ENCODE peak calls at places on chromosomes 2 and 18, in four cellular contexts. C, L, O and V are unnamed samples.

GRCh38 chr2:236919209-236919608 is 166.5 kb upstream of the COPS8 start:
- DNase-seq in O (peak; percentile 62), C (no peak), L (no peak), V (no peak)

GRCh38 chr2:37156071-37156856 is 516 bp downstream of the EIF2AK2 start:
- DNase-seq in C (peak; percentile 56), L (peak; percentile 78), O (peak; percentile 67), V (no peak)

GRCh38 chr2:55703350-55703749 is 9.7 kb upstream of the PNPT1 start:
- DNase-seq in C (no peak), O (no peak), L (no peak), V (no peak)

GRCh38 chr2:232417489-232417888 is 10.8 kb downstream of the ALPG start:
- DNase-seq in C (no peak), L (no peak), O (no peak), V (no peak)

GRCh38 chr2:18723219-18723618 is 133.8 kb upstream of the NT5C1B start:
- DNase-seq in O (no peak), C (no peak), L (no peak), V (no peak)

GRCh38 chr2:127387655-127388422 is at the start of gene MAP3K2:
- DNase-seq in C (peak; percentile 91), L (peak; percentile 96), O (peak; percentile 96), V (peak; percentile 99)

GRCh38 chr2:223510713-223511112 is 91.4 kb downstream of the SCG2 start:
- DNase-seq in C (no peak), O (no peak), L (no peak), V (no peak)

GRCh38 chr2:136243638-136244557 is 125.9 kb upstream of the CXCR4 start:
- DNase-seq in C (no peak), L (peak; percentile 84), O (no peak), V (no peak)

GRCh38 chr2:173077506-173078177 is 2.0 kb downstream of the MAP3K20 start:
- DNase-seq in L (no peak), C (no peak), O (peak; percentile 51), V (no peak)

GRCh38 chr2:30422437-30422805 is 24.6 kb upstream of the LCLAT1 start:
- DNase-seq in C (peak; percentile 98), O (peak; percentile 56), L (no peak), V (peak; percentile 52)

GRCh38 chr2:30127016-30127893 is 19.6 kb upstream of the YPEL5 start:
- DNase-seq in O (no peak), L (no peak), C (no peak), V (no peak)

GRCh38 chr2:121727332-121727731 is 9.3 kb downstream of the NIFK start:
- DNase-seq in O (no peak), C (no peak), L (peak; percentile 6), V (no peak)

GRCh38 chr2:184765048-184765881 is 166.9 kb downstream of the ZNF804A start:
- DNase-seq in O (no peak), L (no peak), C (no peak), V (no peak)

GRCh38 chr2:239881561-239882320 is 143.4 kb downstream of the NDUFA10 start:
- DNase-seq in O (peak; percentile 52), L (peak; percentile 73), C (no peak), V (no peak)

GRCh38 chr2:16175247-16175825 is 235.0 kb downstream of the MYCN start:
- DNase-seq in O (no peak), L (no peak), C (no peak), V (no peak)

GRCh38 chr18:75131455-75132000 is 77.4 kb downstream of the PTGR3 start:
- DNase-seq in L (peak; percentile 37), C (no peak), O (no peak), V (no peak)

GRCh38 chr2:37867166-37867565 is 57.9 kb upstream of the RMDN2 start:
- DNase-seq in O (no peak), C (no peak), L (no peak), V (no peak)

GRCh38 chr18:64017870-64018269 is 48.0 kb downstream of the SERPINB8 start:
- DNase-seq in O (peak; percentile 49), L (no peak), C (no peak), V (peak; percentile 50)

GRCh38 chr2:236133410-236134012 is 34.7 kb downstream of the GBX2 start:
- DNase-seq in C (no peak), L (no peak), O (no peak), V (no peak)

GRCh38 chr2:221517362-221518121 is 54.6 kb downstream of the EPHA4 start:
- DNase-seq in L (no peak), C (peak; percentile 87), O (peak; percentile 28), V (peak; percentile 38)

GRCh38 chr2:239129147-239129896 is 271.5 kb downstream of the HDAC4 start:
- DNase-seq in O (no peak), C (no peak), L (no peak), V (no peak)

GRCh38 chr2:181374741-181375675 is 82.2 kb upstream of the ITGA4 start:
- DNase-seq in C (no peak), L (no peak), O (no peak), V (peak; percentile 21)

GRCh38 chr2:200042944-200043343 is 87.6 kb downstream of the MAIP1 start:
- DNase-seq in C (no peak), O (peak; percentile 30), L (no peak), V (no peak)

GRCh38 chr18:2111456-2111855 is 459.8 kb downstream of the METTL4 start:
- DNase-seq in O (peak; percentile 34), C (no peak), L (no peak), V (no peak)

GRCh38 chr2:95734976-95735890 is 143.4 kb downstream of the TRIM43 start:
- DNase-seq in C (no peak), L (no peak), O (no peak), V (no peak)

GRCh38 chr2:171433763-171434670 is at the start of the genes DCAF17 and METTL8:
- DNase-seq in L (peak; percentile 97), O (peak; percentile 98), C (peak; percentile 95), V (peak; percentile 96)

GRCh38 chr2:44060990-44061389 is 65.2 kb upstream of the LRPPRC start:
- DNase-seq in L (no peak), O (no peak), C (no peak), V (no peak)

GRCh38 chr2:73983322-73984202 is 1.1 kb upstream of the TET3 start:
- DNase-seq in O (no peak), C (peak; percentile 49), L (no peak), V (peak; percentile 45)

GRCh38 chr2:11691071-11691660 is 21.2 kb upstream of the NTSR2 start:
- DNase-seq in O (no peak), L (no peak), C (no peak), V (no peak)

GRCh38 chr2:157216421-157216965 is 41.0 kb upstream of the GALNT5 start:
- DNase-seq in L (no peak), O (no peak), C (no peak), V (no peak)

GRCh38 chr2:190350371-190350770 is 7.0 kb downstream of the INPP1 start:
- DNase-seq in L (no peak), O (no peak), C (no peak), V (no peak)

GRCh38 chr18:73079920-73080319 is 212.1 kb upstream of the NETO1 start:
- DNase-seq in C (no peak), L (no peak), O (no peak), V (no peak)

GRCh38 chr2:8563814-8564474 is 117.9 kb upstream of the ID2 start:
- DNase-seq in C (no peak), L (peak; percentile 35), O (no peak), V (no peak)
- TF ChIP-seq CTCF in C (no peak), L (no peak), O (no peak), V (no peak)

GRCh38 chr2:174577967-174578589 is 19.5 kb downstream of the WIPF1 start:
- DNase-seq in L (no peak), C (peak; percentile 71), O (peak; percentile 82), V (peak; percentile 41)
- TF ChIP-seq CTCF in L (no peak), C (peak; percentile 63), O (peak; percentile 81), V (peak; percentile 30)

GRCh38 chr2:119049968-119050657 is 108.1 kb downstream of the MARCO start:
- DNase-seq in O (peak; percentile 58), L (no peak), C (peak; percentile 36), V (no peak)
- TF ChIP-seq CTCF in O (no peak), L (no peak), C (no peak), V (peak; percentile 7)

DNA sequence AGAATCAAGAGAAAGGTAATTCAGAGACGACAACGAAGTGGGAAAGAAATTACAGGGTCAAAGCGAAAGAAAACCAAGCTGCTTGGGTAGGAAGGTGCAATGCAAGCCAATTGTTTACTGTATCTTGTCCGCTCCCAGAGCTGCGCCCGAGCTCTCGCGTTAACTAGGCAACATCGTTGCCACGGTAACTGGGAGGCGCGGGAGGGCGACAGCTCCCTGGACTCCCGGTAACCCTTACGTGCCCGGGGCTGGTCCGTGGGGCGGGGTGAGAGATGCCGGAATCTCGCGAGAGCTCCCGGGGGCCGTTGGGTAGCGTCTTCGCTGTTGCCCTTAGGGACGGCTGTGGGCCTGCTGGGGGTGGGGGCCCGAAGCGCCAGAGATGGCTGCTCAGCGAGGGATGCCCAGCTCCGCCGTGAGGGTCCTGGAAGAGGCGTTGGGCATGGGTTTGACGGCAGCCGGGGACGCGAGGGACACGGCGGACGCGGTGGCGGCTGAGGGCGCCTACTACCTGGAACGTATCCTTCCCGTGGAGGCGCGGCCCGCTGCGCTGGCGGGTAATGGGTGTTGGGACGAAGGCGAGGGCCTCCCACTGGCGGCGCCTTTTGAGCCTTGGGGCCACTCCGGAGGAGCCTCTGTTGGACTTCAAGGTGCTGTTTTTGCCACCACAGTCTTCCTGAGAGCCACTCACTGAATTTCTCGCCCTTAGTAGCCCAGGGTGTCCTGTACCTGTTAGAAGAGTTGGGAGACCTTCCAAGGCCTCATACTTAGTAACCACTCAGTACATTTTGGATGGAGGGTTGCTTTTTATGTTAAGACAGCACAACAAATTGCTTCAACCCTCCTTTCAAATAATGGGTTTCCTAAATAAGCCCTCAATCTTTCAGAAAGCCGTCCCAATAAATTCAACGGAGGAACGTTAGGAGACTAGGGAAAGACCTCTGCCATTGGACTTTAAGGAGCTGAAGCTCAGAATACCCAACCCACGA is at the start of gene SPAG16:
- DNase-seq in L (peak; percentile 99), C (peak; percentile 99), O (peak; percentile 99), V (peak; percentile 96)
- TF ChIP-seq CTCF in L (no peak), C (no peak), O (no peak), V (no peak)

DNA sequence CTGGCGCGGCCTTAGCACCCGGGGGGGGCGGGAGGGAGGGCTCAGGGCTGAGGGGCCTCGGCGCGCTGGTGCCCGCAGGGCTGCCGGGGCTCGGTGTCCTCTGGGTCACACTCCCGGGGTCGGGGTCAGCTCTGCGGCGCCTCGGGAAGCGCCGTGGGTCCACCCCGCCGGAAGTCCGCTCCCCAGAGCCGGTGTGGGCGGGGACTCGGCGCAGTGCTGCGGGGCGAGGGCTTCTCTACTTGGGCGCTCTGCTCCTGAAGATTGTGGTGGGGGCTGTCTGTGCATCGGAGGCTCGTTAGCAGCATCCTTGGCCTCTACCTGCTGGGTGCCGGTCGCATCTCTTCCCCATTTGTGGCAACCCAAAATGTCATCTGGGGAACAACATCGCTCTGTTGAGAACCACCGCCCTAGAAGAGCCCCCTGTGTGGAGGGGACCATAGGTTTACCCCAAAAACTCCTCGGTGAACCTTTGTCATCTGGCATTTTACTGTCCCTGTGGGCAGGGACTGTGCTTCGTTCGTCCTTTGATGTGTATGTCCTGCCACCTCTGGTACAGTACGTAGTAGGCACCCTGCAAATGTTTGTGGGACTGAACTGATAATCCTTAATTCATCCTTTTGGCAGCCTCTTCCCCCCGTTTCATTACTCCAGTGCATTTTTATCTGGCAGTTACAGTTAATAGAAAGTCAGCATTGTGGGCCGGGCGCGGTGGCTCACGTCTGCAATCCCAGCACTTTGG is 553 bp downstream of the NAPG start:
- DNase-seq in L (peak; percentile 77), O (peak; percentile 59), C (peak; percentile 70), V (peak; percentile 76)
- TF ChIP-seq CTCF in L (no peak), O (no peak), C (no peak), V (no peak)